ENCODE peak calls at places on chromosomes 11 and 22, in four cellular contexts. W is spleen, D is K562, Y is H54. R is an unnamed sample.

GRCh38 chr11:11261629-11262028 is 91.4 kb downstream of the CSNK2A3 start:
- DNase-seq in D (no peak), Y (no peak), W (no peak), R (no peak)

GRCh38 chr11:69301491-69302401 is 7.8 kb downstream of the MYEOV start:
- DNase-seq in D (peak; percentile 66), Y (peak; percentile 92), W (no peak), R (peak; percentile 19)

GRCh38 chr11:69327741-69328191 is 33.8 kb downstream of the MYEOV start:
- DNase-seq in Y (no peak), W (no peak), D (no peak), R (no peak)

GRCh38 chr11:76251223-76251575 is 44.9 kb upstream of the WNT11 start:
- DNase-seq in W (no peak), Y (no peak), D (no peak), R (no peak)

GRCh38 chr11:33551051-33551450 is 149.6 kb downstream of the C11orf91 start:
- DNase-seq in Y (no peak), D (no peak), W (no peak), R (no peak)

GRCh38 chr22:23673826-23674690 is 16.8 kb upstream of the RGL4 start:
- DNase-seq in Y (no peak), D (peak; percentile 38), W (peak; percentile 63), R (no peak)

GRCh38 chr22:37581534-37581933 is 1.6 kb upstream of the LGALS2 start:
- DNase-seq in W (peak; percentile 84), Y (no peak), D (no peak), R (no peak)

GRCh38 chr11:85647604-85648299 is at the start of gene TMEM126A:
- DNase-seq in W (peak; percentile 98), Y (peak; percentile 89), D (peak; percentile 71), R (peak; percentile 89)

GRCh38 chr11:70535191-70535971 is 137.1 kb downstream of the CTTN start:
- DNase-seq in W (no peak), D (no peak), Y (no peak), R (no peak)

GRCh38 chr11:44623321-44623715 is 57.9 kb downstream of the CD82 start:
- DNase-seq in W (peak; percentile 75), Y (no peak), D (no peak), R (no peak)

GRCh38 chr11:125365196-125365931 is 130.7 kb downstream of the FEZ1 start:
- DNase-seq in D (no peak), W (no peak), Y (no peak), R (no peak)

GRCh38 chr11:3164138-3164539 is 971 bp downstream of the OSBPL5 start:
- DNase-seq in W (peak; percentile 74), D (peak; percentile 42), Y (no peak), R (peak; percentile 41)

GRCh38 chr11:60377737-60378136 is 595 bp upstream of the MS4A7 start:
- DNase-seq in D (no peak), Y (no peak), W (peak; percentile 78), R (no peak)

GRCh38 chr11:122714021-122714420 is 58.5 kb downstream of the UBASH3B start:
- DNase-seq in W (no peak), D (no peak), Y (no peak), R (no peak)

GRCh38 chr11:114044042-114044871 is 15.3 kb upstream of the ZBTB16 start:
- DNase-seq in D (no peak), Y (no peak), W (no peak), R (no peak)

DNA sequence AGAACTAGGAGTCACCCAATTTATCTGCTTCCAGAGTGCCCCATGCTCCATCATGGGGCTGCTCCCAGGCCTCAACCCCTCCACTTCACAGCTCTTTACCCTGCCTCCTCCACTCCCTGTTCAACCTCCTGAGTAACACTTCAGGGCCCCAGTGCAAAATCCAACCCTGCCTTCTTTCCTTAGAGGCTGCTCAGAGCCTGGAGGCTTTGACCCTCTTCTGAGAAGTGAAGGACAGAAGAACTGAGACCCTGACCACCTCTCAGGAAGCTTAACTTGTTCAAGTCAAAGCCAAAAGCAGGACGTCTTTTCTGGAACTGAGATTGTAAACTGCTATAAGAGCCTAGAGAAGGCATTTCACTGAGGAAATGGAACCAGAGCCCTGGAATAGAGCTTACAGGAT is 15.5 kb downstream of the EIF3F start:
- DNase-seq in Y (no peak), W (no peak), D (no peak), R (no peak)
- TF ChIP-seq POLR2A in Y (no peak), W (no peak), D (no peak), R (no peak)

GRCh38 chr11:86807356-86807755 is 7.0 kb downstream of the PRSS23 start:
- DNase-seq in Y (no peak), D (no peak), W (no peak), R (no peak)
- TF ChIP-seq POLR2A in Y (no peak), D (no peak), W (no peak), R (no peak)

GRCh38 chr11:65446446-65447277 is 24.1 kb downstream of the NEAT1 start:
- DNase-seq in W (no peak), Y (no peak), D (no peak), R (no peak)

GRCh38 chr11:65444314-65445051 is 21.9 kb downstream of the NEAT1 start:
- DNase-seq in D (no peak), Y (no peak), W (no peak), R (no peak)

GRCh38 chr11:65445604-65446445 is 23.2 kb downstream of the NEAT1 start:
- DNase-seq in D (peak; percentile 19), W (peak; percentile 78), Y (no peak), R (no peak)

GRCh38 chr11:65442952-65443351 is 20.4 kb downstream of the NEAT1 start:
- DNase-seq in D (no peak), W (no peak), Y (no peak), R (no peak)

GRCh38 chr11:65445101-65445603 is 22.6 kb downstream of the NEAT1 start:
- DNase-seq in D (no peak), W (no peak), Y (no peak), R (no peak)
- TF ChIP-seq POLR2A in D (peak; percentile 7), W (peak; percentile 28), Y (peak; percentile 17), R (peak; percentile 13)

GRCh38 chr22:49948116-49948515 is 12.5 kb upstream of the PIM3 start:
- DNase-seq in Y (no peak), W (no peak), D (no peak), R (no peak)
- TF ChIP-seq POLR2A in Y (no peak), W (no peak), D (no peak), R (no peak)

DNA sequence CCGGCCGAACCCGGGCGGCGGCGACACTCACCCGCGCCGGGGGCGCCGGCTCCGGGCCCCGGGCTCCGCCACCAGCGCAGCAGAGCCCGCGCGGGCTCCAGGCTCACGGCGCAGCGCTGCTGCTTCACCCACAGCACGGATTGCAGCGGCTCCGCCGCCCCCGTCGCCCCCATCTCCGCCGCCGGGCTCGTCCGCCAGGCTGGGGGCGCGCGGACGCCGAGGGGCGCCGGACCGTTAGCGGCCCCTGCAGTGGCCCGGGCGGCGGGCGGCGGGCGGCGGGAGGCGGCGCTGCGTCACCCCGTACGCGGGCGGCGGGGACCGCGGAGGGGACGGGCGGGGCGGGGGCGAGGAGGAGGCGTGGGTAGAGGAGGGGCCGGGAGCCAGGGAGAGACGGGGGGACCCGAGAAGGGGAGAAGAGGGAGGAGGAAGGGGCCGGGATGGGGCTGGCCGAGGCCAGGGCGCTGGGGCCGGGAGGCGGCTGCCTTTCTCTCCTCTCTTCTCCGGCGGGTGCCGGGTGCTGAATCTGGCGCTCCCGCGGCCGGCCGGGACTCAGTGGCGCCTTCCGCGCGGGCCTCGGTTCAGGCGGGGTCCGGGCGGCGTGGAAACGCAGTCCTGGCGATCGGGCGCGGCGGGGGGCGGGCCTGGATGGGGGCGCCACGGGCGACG is at the start of gene CERK:
- DNase-seq in W (peak; percentile 91), Y (peak; percentile 42), D (peak; percentile 84), R (peak; percentile 32)
- TF ChIP-seq POLR2A in W (peak; percentile 7), Y (peak; percentile 49), D (no peak), R (peak; percentile 24)

GRCh38 chr11:74744277-74744676 is 4.4 kb upstream of the RNF169 start:
- DNase-seq in D (no peak), Y (no peak), W (no peak), R (no peak)

GRCh38 chr11:74748211-74749126 is at the start of gene RNF169:
- DNase-seq in W (peak; percentile 97), D (peak; percentile 95), Y (peak; percentile 97), R (peak; percentile 96)

GRCh38 chr11:74746868-74747267 is 1.8 kb upstream of the RNF169 start:
- DNase-seq in Y (no peak), W (no peak), D (no peak), R (no peak)

GRCh38 chr11:74749965-74750296 is 1.3 kb downstream of the RNF169 start:
- DNase-seq in D (no peak), Y (no peak), W (no peak), R (peak; percentile 39)

DNA sequence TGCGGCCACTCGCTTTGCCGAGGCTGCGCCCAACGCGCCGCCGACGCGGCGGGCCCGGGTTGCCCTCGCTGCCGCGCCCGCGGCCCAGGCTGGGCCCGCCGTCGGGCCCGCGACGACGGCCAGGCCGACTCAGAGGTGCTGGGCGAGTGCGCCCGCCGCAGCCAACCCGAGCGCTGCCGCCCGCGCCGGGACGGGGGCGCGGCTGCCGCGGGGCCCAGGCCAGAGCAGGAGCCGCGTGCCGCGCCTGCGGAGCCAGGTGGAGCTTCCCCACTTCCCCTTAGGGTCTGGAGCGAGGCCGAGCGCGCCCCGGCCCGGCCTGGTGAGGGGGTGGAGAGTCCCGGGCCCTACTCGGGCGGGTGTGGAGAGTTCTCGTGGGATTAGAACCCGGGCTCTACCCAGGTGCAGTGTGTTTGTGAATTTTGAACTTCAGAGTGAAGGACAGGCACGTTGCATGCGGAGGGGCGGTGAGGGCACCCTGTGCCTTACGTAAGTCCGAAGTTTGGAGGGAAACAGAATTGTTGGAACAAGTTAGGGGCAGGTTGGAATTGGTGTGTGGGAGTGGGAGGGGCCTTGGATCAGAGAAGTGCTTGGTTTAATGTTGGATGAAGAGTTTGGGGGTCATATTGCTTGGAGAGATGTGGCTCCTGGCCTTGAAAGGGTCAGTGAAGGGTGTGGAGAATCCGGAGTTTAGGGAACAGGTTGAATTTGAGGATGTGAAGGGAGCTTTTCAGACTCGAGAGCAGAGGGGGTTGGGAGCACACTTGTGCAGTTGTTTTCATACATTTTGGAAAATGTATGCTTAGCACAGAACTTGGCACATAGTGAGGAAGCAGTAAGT is 697 bp downstream of the RNF169 start:
- DNase-seq in W (peak; percentile 94), Y (peak; percentile 58), D (peak; percentile 82), R (peak; percentile 75)
- TF ChIP-seq POLR2A in W (no peak), Y (peak; percentile 55), D (peak; percentile 5), R (peak; percentile 24)

DNA sequence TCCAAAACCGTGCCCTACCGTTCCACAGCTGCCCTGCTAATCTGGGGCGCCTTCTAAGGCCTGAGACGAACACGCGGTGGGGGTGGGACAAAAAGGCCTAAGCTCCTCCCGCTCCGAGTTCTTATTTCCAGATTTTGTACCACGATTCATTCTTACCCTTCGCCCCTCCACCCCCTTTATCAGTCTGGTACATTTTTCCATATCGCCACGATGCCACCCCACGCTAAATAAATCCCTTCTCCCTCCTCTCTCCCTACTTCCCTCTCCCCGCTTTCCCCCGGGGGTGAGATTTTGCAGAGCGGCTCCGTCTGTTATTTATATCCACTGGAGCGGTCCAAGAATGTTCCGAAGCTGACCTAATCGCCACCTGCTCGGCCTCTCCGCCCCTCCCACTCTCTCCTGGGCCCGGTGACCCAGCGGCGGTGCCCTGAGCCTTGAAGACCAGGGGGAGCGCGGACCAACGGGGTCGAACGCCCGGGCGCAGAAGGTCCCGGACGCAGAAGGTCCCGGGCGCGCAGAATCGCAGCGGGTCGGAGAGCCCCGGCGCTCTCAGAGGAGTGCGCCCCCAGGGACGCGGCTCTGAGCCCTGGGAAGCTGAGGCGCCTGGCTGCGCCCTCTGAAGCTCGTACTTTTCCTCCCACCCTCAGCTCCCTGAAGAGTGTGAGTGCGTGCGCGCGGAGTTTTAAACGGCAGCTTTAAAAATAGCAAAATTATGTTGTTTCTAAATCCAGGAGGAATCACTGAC is 875 bp upstream of the PACSIN3 start:
- DNase-seq in D (no peak), Y (no peak), W (no peak), R (peak; percentile 43)
- TF ChIP-seq POLR2A in D (no peak), Y (no peak), W (no peak), R (no peak)

GRCh38 chr11:65478411-65479183 is 20.2 kb upstream of the MALAT1 start:
- DNase-seq in W (peak; percentile 82), Y (no peak), D (peak; percentile 83), R (no peak)
- TF ChIP-seq POLR2A in W (no peak), Y (peak; percentile 43), D (peak; percentile 73), R (no peak)

GRCh38 chr11:66101055-66101454 is 31.0 kb downstream of the PACS1 start:
- DNase-seq in Y (no peak), W (no peak), D (no peak), R (no peak)
- TF ChIP-seq POLR2A in Y (no peak), W (no peak), D (no peak), R (no peak)